ENCODE peak calls at places on chromosomes 4 and X, in nine cellular contexts. O is psoas muscle; B is ascending aorta; D is DMS 273 treated with DMSO at 0.1 percent for 48 hours; C is neural crest cell; S is activated CD8-positive, alpha-beta memory T cell treated with anti-CD3 and anti-CD28 coated beads for 1 hour; R is tibial artery; E is heart left ventricle; T is stimulated activated CD4-positive, alpha-beta T cell treated with anti-CD3 and anti-CD28 coated beads, Interleukin-12 subunit alpha, Interleukin-12 subunit beta, amount 100 ng/mL, for 24 hours. G is an unnamed sample.

GRCh38 chr4:156946508-156947197 is 24.9 kb downstream of the PDGFC start:
- DNase-seq in O (no peak), B (no peak), D (no peak), C (no peak), S (no peak), R (no peak), E (no peak), T (no peak), G (peak; percentile 25)

GRCh38 chrX:111652719-111653118 is 28.3 kb upstream of the ALG13 start:
- DNase-seq in O (no peak), B (no peak), D (no peak), C (no peak), S (no peak), R (no peak), E (no peak), T (no peak), G (no peak)

GRCh38 chr4:38563703-38564490 is 100.1 kb upstream of the KLF3 start:
- DNase-seq in O (no peak), B (no peak), D (no peak), C (no peak), S (no peak), R (no peak), E (no peak), T (no peak), G (no peak)

GRCh38 chr4:173519130-173520101 is 10.6 kb downstream of the HAND2 start:
- DNase-seq in O (no peak), B (no peak), D (no peak), C (no peak), S (no peak), R (no peak), E (peak; percentile 79), T (no peak), G (peak; percentile 58)

GRCh38 chrX:1403228-1403627 is 11.3 kb upstream of the SLC25A6 start:
- DNase-seq in O (peak; percentile 7), B (no peak), D (no peak), C (no peak), S (no peak), R (peak; percentile 25), E (no peak), T (no peak), G (peak; percentile 7)

GRCh38 chr4:973431-974397 is at the start of gene DGKQ:
- DNase-seq in O (peak; percentile 88), B (peak; percentile 45), D (no peak), C (peak; percentile 76), S (peak; percentile 59), R (peak; percentile 93), E (peak; percentile 89), T (peak; percentile 80), G (peak; percentile 90)

GRCh38 chr4:150722908-150723362 is 141.0 kb downstream of the MAB21L2 start:
- DNase-seq in O (peak; percentile 61), B (peak; percentile 74), D (no peak), C (no peak), S (no peak), R (peak; percentile 97), E (peak; percentile 93), T (no peak), G (peak; percentile 90)

GRCh38 chr4:71614626-71615025 is 169.3 kb downstream of the GC start:
- DNase-seq in O (no peak), B (no peak), D (no peak), C (no peak), S (no peak), R (no peak), E (no peak), T (no peak), G (no peak)

GRCh38 chrX:119617511-119618164 is 11.4 kb upstream of the NKRF start:
- DNase-seq in O (no peak), B (no peak), D (no peak), C (no peak), S (no peak), R (no peak), E (no peak), T (no peak), G (no peak)

GRCh38 chrX:101057095-101057714 is 5.3 kb upstream of the TRMT2B start:
- DNase-seq in O (no peak), B (no peak), D (no peak), C (no peak), S (no peak), R (no peak), E (no peak), T (no peak), G (no peak)

GRCh38 chr4:30901781-30902479 is 181.8 kb downstream of the PCDH7 start:
- DNase-seq in O (no peak), B (no peak), D (no peak), C (no peak), S (no peak), R (no peak), E (no peak), T (no peak), G (no peak)

GRCh38 chr4:7414736-7415510 is 19.8 kb downstream of the PSAPL1 start:
- DNase-seq in O (no peak), B (peak; percentile 1), D (no peak), C (no peak), S (no peak), R (peak; percentile 39), E (no peak), T (no peak), G (no peak)

GRCh38 chr4:3302164-3302785 is 9.5 kb downstream of the RGS12 start:
- DNase-seq in O (no peak), B (no peak), D (no peak), C (no peak), S (peak; percentile 83), R (no peak), E (no peak), T (peak; percentile 26), G (peak; percentile 54)

GRCh38 chrX:136028383-136028984 is 43.2 kb downstream of the SLC9A6 start:
- DNase-seq in O (no peak), B (no peak), D (peak; percentile 36), C (no peak), S (no peak), R (no peak), E (no peak), T (no peak), G (no peak)

GRCh38 chr4:88737304-88738015 is 39.8 kb upstream of the NAP1L5 start:
- DNase-seq in O (peak; percentile 49), B (no peak), D (no peak), C (no peak), S (no peak), R (no peak), E (no peak), T (no peak), G (no peak)

GRCh38 chr4:13990596-13991589 is 363.4 kb upstream of the BOD1L1 start:
- DNase-seq in O (no peak), B (no peak), D (no peak), C (no peak), S (no peak), R (no peak), E (no peak), T (no peak), G (no peak)

GRCh38 chr4:176498857-176499256 is 179.1 kb downstream of the SPCS3 start:
- DNase-seq in O (no peak), B (no peak), D (no peak), C (no peak), S (no peak), R (no peak), E (no peak), T (no peak), G (no peak)

GRCh38 chrX:153931151-153931550 is 3.7 kb downstream of the NAA10 start:
- DNase-seq in O (no peak), B (no peak), D (no peak), C (no peak), S (no peak), R (no peak), E (no peak), T (no peak), G (no peak)

GRCh38 chr4:72302981-72303704 is 265.9 kb downstream of the ADAMTS3 start:
- DNase-seq in O (no peak), B (no peak), D (no peak), C (peak; percentile 58), S (no peak), R (no peak), E (no peak), T (peak; percentile 2), G (no peak)

GRCh38 chr4:13413719-13414437 is 70.3 kb downstream of the RAB28 start:
- DNase-seq in O (no peak), B (no peak), D (no peak), C (no peak), S (no peak), R (no peak), E (no peak), T (no peak), G (no peak)

GRCh38 chr4:52868138-52868537 is 6.0 kb downstream of the RASL11B start:
- DNase-seq in O (peak; percentile 14), B (no peak), D (no peak), C (no peak), S (no peak), R (peak; percentile 82), E (peak; percentile 86), T (no peak), G (peak; percentile 45)

GRCh38 chr4:107835409-107835808 is 10.7 kb downstream of the SGMS2 start:
- DNase-seq in O (no peak), B (no peak), D (no peak), C (no peak), S (no peak), R (no peak), E (no peak), T (no peak), G (no peak)

GRCh38 chrX:115713465-115713864 is 152.5 kb downstream of the PLS3 start:
- DNase-seq in O (no peak), B (no peak), D (no peak), C (no peak), S (no peak), R (no peak), E (no peak), T (no peak), G (no peak)

GRCh38 chr4:179664628-179665027 is 2222.4 kb upstream of the AGA start:
- DNase-seq in O (no peak), B (no peak), D (no peak), C (no peak), S (no peak), R (no peak), E (no peak), T (no peak), G (no peak)

GRCh38 chr4:26993967-26994366 is 133.3 kb downstream of the STIM2 start:
- DNase-seq in O (no peak), B (no peak), D (no peak), C (no peak), S (no peak), R (no peak), E (no peak), T (no peak), G (no peak)

GRCh38 chr4:3310301-3311094 is 17.7 kb downstream of the RGS12 start:
- DNase-seq in O (no peak), B (no peak), D (no peak), C (no peak), S (no peak), R (peak; percentile 52), E (no peak), T (no peak), G (no peak)

GRCh38 chr4:10121568-10122097 is 5.0 kb upstream of the WDR1 start:
- DNase-seq in O (no peak), B (no peak), D (no peak), C (no peak), S (no peak), R (no peak), E (no peak), T (no peak), G (no peak)

GRCh38 chr4:94976371-94977011 is 218.7 kb downstream of the BMPR1B start:
- DNase-seq in O (no peak), B (no peak), D (no peak), C (no peak), S (no peak), R (no peak), E (no peak), T (no peak), G (no peak)

GRCh38 chr4:186724048-186724860 is 598 bp upstream of the FAT1 start:
- DNase-seq in O (peak; percentile 40), B (no peak), D (no peak), C (peak; percentile 42), S (no peak), R (peak; percentile 83), E (peak; percentile 69), T (no peak), G (peak; percentile 56)

GRCh38 chr4:5366421-5366820 is 315.1 kb downstream of the STK32B start:
- DNase-seq in O (no peak), B (no peak), D (no peak), C (no peak), S (no peak), R (no peak), E (no peak), T (no peak), G (no peak)

GRCh38 chr4:100076753-100077152 is 113.5 kb downstream of the DDIT4L start:
- DNase-seq in O (no peak), B (no peak), D (no peak), C (no peak), S (no peak), R (no peak), E (no peak), T (no peak), G (no peak)

G was measured in left cardiac atrium.